ENCODE peak calls at places on chromosomes 13 and 19, in six cellular contexts. V, Y, S, U, X and A are unnamed samples.

GRCh38 chr19:35262101-35262761 is 6.5 kb upstream of the USF2 start:
- DNase-seq in U (no peak), Y (peak; percentile 9), S (no peak), X (no peak), V (peak; percentile 41), A (peak; percentile 50)

GRCh38 chr19:50461066-50461875 is 15.0 kb upstream of the EMC10 start:
- DNase-seq in V (no peak), S (peak; percentile 56), X (peak; percentile 93), Y (peak; percentile 67), U (peak; percentile 48), A (no peak)

GRCh38 chr19:48806518-48806817 is 4.4 kb downstream of the BCAT2 start:
- DNase-seq in X (peak; percentile 82), U (no peak), S (peak; percentile 44), Y (no peak), V (no peak), A (no peak)

GRCh38 chr19:52638601-52639000 is 446 bp upstream of the ZNF83 start:
- DNase-seq in X (peak; percentile 53), V (peak; percentile 54), U (no peak), S (no peak), Y (no peak), A (peak; percentile 59)

GRCh38 chr19:4713384-4713951 is 10.2 kb downstream of the DPP9 start:
- DNase-seq in V (no peak), S (no peak), X (peak; percentile 43), U (peak; percentile 70), Y (no peak), A (peak; percentile 84)

GRCh38 chr13:19185086-19185864 is 3.7 kb upstream of the TUBA3C start:
- DNase-seq in Y (no peak), V (no peak), U (no peak), X (no peak), S (no peak), A (peak; percentile 23)

GRCh38 chr13:74710006-74710405 is 575.8 kb upstream of the KLF12 start:
- DNase-seq in Y (no peak), U (no peak), X (no peak), V (no peak), S (no peak), A (no peak)

GRCh38 chr19:29568036-29568788 is 37.9 kb upstream of the POP4 start:
- DNase-seq in U (no peak), V (no peak), S (no peak), X (no peak), Y (no peak), A (no peak)

GRCh38 chr13:32852568-32852967 is 163.7 kb upstream of the KL start:
- DNase-seq in V (no peak), Y (no peak), U (no peak), X (no peak), S (no peak), A (no peak)

GRCh38 chr19:35120492-35120891 is 4.9 kb downstream of the FXYD3 start:
- DNase-seq in S (no peak), V (no peak), Y (no peak), U (peak; percentile 61), X (no peak), A (no peak)

GRCh38 chr19:16359964-16360363 is 35.3 kb downstream of the KLF2 start:
- DNase-seq in X (no peak), Y (no peak), S (no peak), V (no peak), U (no peak), A (no peak)

GRCh38 chr13:113151745-113152707 is 6.4 kb upstream of the PROZ start:
- DNase-seq in U (no peak), Y (no peak), S (peak; percentile 26), X (no peak), V (no peak), A (peak; percentile 58)

GRCh38 chr19:35318679-35319448 is 10.1 kb upstream of the CD22 start:
- DNase-seq in V (peak; percentile 83), S (no peak), U (peak; percentile 33), Y (peak; percentile 51), X (no peak), A (peak; percentile 72)

GRCh38 chr19:42315024-42315423 is 1.9 kb downstream of the TMEM145 start:
- DNase-seq in U (no peak), S (no peak), Y (no peak), V (no peak), X (no peak), A (no peak)
- H3K4me3 ChIP-seq in U (no peak overlapping the region), S (no peak overlapping the region), Y (no peak overlapping the region), V (no peak overlapping the region), X (no peak overlapping the region), A (no peak overlapping the region)

DNA sequence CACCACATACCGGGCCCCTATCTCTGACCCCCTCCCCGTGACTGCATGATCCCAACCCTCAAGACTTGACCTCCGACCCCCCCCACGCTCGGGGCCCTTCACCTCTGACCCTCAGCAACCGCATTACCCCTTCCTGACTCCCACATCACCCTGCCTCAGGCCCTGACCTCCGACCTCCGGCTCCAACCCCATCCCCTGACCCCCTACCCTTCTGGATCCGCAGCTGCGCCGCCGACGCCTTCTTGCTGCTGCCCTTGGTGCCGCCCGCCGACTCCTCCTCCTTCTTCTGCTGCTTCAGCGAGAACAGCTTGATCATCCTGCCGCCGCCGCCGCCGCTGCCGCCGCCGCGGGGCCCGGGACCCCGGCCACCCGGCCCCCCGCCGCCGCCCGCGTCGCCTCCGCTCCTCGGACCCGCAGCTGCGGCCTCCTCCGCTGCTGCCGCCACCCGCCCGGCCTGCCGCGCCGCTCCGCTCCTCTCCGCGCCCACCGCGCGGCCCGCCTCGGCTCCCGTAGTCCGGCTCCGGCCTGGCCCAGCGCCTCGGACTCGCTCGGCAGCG is at the start of gene UBE2M:
- DNase-seq in Y (peak; percentile 48), S (peak; percentile 55), U (peak; percentile 40), V (peak; percentile 83), X (no peak), A (peak; percentile 68)
- H3K4me1 ChIP-seq in Y (peaks cover 41% of the 10 kb centered on the region), S (peaks cover 60% of the 10 kb centered on the region), U (peaks cover 76% of the 10 kb centered on the region), V (peaks cover 57% of the 10 kb centered on the region), X (peaks cover 24% of the 10 kb centered on the region), A (peaks cover 73% of the 10 kb centered on the region)

DNA sequence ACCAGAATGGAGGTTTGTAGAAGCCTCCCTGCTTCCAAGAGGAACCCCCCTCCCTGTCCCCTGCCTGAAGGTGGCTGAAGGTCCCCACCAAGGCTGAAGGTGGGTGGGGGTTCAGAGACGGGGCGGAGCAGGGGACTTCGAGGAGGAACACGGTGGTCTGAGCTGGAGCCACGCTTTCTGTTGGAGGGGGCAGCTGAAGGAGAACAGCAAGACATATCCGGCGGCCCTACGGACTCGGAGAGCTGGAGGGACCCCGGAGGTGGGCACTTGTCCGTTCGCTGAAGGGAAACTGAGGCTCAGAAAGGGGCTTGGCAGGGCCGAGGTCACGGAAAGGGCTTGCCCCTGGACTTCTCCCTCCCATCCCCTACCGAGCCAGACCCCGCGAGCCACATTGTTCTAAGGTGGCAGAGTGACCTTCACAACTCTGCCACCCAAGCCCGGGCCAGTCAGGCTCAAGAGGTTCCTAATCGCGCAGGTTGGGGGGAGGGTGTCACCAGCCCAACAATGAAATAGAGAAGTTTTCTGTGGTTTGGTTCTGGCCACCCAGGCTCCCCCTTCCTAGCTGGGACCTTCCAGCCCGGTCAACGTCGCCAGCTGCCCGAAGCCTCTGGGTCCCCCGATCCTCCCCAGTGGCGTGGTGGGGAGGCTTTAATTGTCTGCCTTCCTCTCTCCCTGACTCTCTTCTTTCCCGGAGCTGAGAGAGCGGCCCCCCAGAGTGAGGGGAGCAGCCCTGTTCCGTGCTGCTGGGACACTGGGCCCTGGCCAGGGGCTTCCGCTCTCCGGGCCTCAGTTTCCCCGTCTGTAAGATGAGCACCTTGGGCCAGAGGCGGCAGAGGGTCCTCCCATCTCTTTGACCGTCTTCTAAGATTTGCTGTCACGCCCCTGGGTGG is 15.5 kb upstream of the KCNN1 start:
- DNase-seq in Y (no peak), U (no peak), S (no peak), V (no peak), X (no peak), A (no peak)
- H3K4me3 ChIP-seq in Y (no peak overlapping the region), U (no peak overlapping the region), S (no peak overlapping the region), V (no peak overlapping the region), X (peak overlapping the region; percentile 30), A (peak overlapping the region; percentile 33)

GRCh38 chr13:48976677-48977625 is 1.2 kb downstream of the FNDC3A start:
- DNase-seq in U (peak; percentile 38), V (no peak), S (no peak), Y (peak; percentile 66), X (no peak), A (peak; percentile 60)
- H3K4me1 ChIP-seq in U (peaks cover 43% of the 10 kb centered on the region), V (peaks cover 49% of the 10 kb centered on the region), S (peaks cover 33% of the 10 kb centered on the region), Y (no peaks in the 10 kb centered on the region), X (peaks cover 23% of the 10 kb centered on the region), A (no peaks in the 10 kb centered on the region)

GRCh38 chr13:93777504-93777903 is 550.9 kb downstream of the GPC6 start:
- DNase-seq in Y (no peak), U (no peak), V (no peak), X (no peak), S (no peak), A (no peak)
- H3K4me3 ChIP-seq in Y (no peak overlapping the region), U (no peak overlapping the region), V (no peak overlapping the region), X (no peak overlapping the region), S (no peak overlapping the region), A (no peak overlapping the region)

GRCh38 chr13:27835799-27836198 is 43.5 kb downstream of the GSX1 start:
- DNase-seq in X (no peak), S (no peak), U (no peak), Y (no peak), V (no peak), A (no peak)
- H3K4me1 ChIP-seq in X (no peaks in the 10 kb centered on the region), S (no peaks in the 10 kb centered on the region), U (no peaks in the 10 kb centered on the region), Y (no peaks in the 10 kb centered on the region), V (no peaks in the 10 kb centered on the region), A (no peaks in the 10 kb centered on the region)

GRCh38 chr19:13400296-13400695 is 106.0 kb downstream of the CACNA1A start:
- DNase-seq in S (no peak), V (no peak), Y (no peak), X (no peak), U (no peak), A (no peak)
- H3K4me3 ChIP-seq in S (no peak overlapping the region), V (no peak overlapping the region), Y (no peak overlapping the region), X (no peak overlapping the region), U (no peak overlapping the region), A (no peak overlapping the region)

GRCh38 chr13:110317093-110317492 is 10.0 kb downstream of the COL4A2 start:
- DNase-seq in S (no peak), V (no peak), U (no peak), X (no peak), Y (no peak), A (peak; percentile 49)

GRCh38 chr13:110317496-110318195 is 10.6 kb downstream of the COL4A2 start:
- DNase-seq in X (no peak), V (no peak), S (no peak), Y (no peak), U (no peak), A (peak; percentile 55)

GRCh38 chr13:110314516-110315245 is 7.6 kb downstream of the COL4A2 start:
- DNase-seq in Y (no peak), V (no peak), U (no peak), X (no peak), S (no peak), A (peak; percentile 61)

GRCh38 chr13:110318920-110319319 is 11.8 kb downstream of the COL4A2 start:
- DNase-seq in X (no peak), S (no peak), U (no peak), V (no peak), Y (no peak), A (no peak)

DNA sequence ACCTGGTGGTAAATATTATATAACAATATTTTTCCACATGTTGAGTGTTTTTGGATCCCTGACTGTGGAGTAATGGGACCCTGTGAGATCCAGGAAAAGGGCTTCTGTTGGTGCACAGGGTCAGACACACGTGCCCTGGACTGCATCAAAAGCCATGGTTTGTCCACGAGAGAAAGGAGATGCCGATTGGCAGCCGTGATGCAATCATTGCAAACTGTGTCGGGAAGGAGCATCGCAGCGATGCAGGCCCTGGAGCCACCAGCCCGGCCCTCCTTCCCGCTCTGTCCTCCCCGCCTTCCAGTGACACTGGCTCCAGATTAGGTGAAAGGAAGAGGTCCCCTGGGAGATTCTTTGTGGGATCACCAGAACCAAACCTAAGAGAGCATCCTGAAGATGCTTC is 9.1 kb downstream of the COL4A2 start:
- DNase-seq in V (no peak), X (no peak), Y (no peak), U (no peak), S (no peak), A (peak; percentile 56)
- H3K4me1 ChIP-seq in V (peaks cover 46% of the 10 kb centered on the region), X (peaks cover 38% of the 10 kb centered on the region), Y (no peaks in the 10 kb centered on the region), U (peaks cover 91% of the 10 kb centered on the region), S (no peaks in the 10 kb centered on the region), A (peaks cover 94% of the 10 kb centered on the region)